ENCODE peak calls at places on chromosomes 7 and 10, in six cellular contexts. L, C, A, H, I and K are unnamed samples.
A peak's percentile ranks its signal among the peaks of the same experiment; 100 is the strongest.

GRCh38 chr7:100654908-100655831 is 1.1 kb downstream of the ACTL6B start:
- DNase-seq in L (no peak), C (no peak), A (no peak), H (no peak), I (no peak), K (no peak)

GRCh38 chr7:21927693-21928092 is 18.0 kb downstream of the CDCA7L start:
- DNase-seq in L (no peak), C (no peak), A (no peak), H (no peak), I (no peak), K (no peak)

GRCh38 chr10:70615784-70616511 is 13.4 kb upstream of the PRF1 start:
- DNase-seq in L (no peak), C (no peak), A (no peak), H (no peak), I (no peak), K (no peak)

GRCh38 chr7:44377681-44378421 is 52.5 kb upstream of the CAMK2B start:
- DNase-seq in L (no peak), C (no peak), A (peak; percentile 22), H (no peak), I (no peak), K (no peak)

GRCh38 chr10:3532644-3533043 is 252.4 kb downstream of the KLF6 start:
- DNase-seq in L (no peak), C (no peak), A (no peak), H (no peak), I (no peak), K (no peak)

GRCh38 chr10:121627810-121628209 is 29.6 kb upstream of the FGFR2 start:
- DNase-seq in L (no peak), C (no peak), A (no peak), H (no peak), I (no peak), K (no peak)

GRCh38 chr10:76309744-76310441 is 878.5 kb downstream of the LRMDA start:
- DNase-seq in L (no peak), C (no peak), A (peak; percentile 51), H (no peak), I (no peak), K (no peak)

GRCh38 chr7:107130487-107131220 is 38.1 kb upstream of the HBP1 start:
- DNase-seq in L (no peak), C (no peak), A (no peak), H (no peak), I (no peak), K (no peak)

GRCh38 chr7:24406818-24407226 is 122.8 kb downstream of the NPY start:
- DNase-seq in L (no peak), C (no peak), A (no peak), H (no peak), I (no peak), K (no peak)

GRCh38 chr7:23721456-23721855 is 11.4 kb downstream of the STK31 start:
- DNase-seq in L (no peak), C (no peak), A (no peak), H (no peak), I (no peak), K (no peak)

GRCh38 chr7:360454-361100 is 70.6 kb downstream of the FOXL3 start:
- DNase-seq in L (no peak), C (no peak), A (no peak), H (no peak), I (no peak), K (no peak)

GRCh38 chr10:88243847-88244730 is 339.0 kb downstream of the RNLS start:
- DNase-seq in L (peak; percentile 77), C (no peak), A (no peak), H (no peak), I (no peak), K (no peak)

GRCh38 chr7:66152538-66153191 is 38.0 kb downstream of the CRCP start:
- DNase-seq in L (no peak), C (no peak), A (no peak), H (no peak), I (no peak), K (no peak)

GRCh38 chr7:157622000-157622399 is 285.2 kb downstream of the DNAJB6 start:
- DNase-seq in L (no peak), C (no peak), A (no peak), H (no peak), I (no peak), K (no peak)

GRCh38 chr7:44066494-44067063 is 1.2 kb upstream of the PGAM2 start:
- DNase-seq in L (no peak), C (no peak), A (no peak), H (no peak), I (no peak), K (no peak)

GRCh38 chr10:33735463-33735862 is 401.0 kb upstream of the NRP1 start:
- DNase-seq in L (no peak), C (no peak), A (no peak), H (no peak), I (no peak), K (no peak)

GRCh38 chr7:105779856-105780815 is 96.3 kb downstream of the ATXN7L1 start:
- DNase-seq in L (no peak), C (no peak), A (no peak), H (no peak), I (no peak), K (no peak)

GRCh38 chr10:43682956-43683355 is 34.3 kb upstream of the ZNF32 start:
- DNase-seq in L (no peak), C (no peak), A (peak; percentile 45), H (no peak), I (no peak), K (no peak)

GRCh38 chr10:29947701-29948060 is 111.7 kb downstream of the JCAD start:
- DNase-seq in L (no peak), C (no peak), A (no peak), H (no peak), I (no peak), K (no peak)

GRCh38 chr7:82250598-82250997 is 193.0 kb downstream of the CACNA2D1 start:
- DNase-seq in L (no peak), C (no peak), A (no peak), H (no peak), I (no peak), K (no peak)

GRCh38 chr10:76337641-76338040 is 906.2 kb downstream of the LRMDA start:
- DNase-seq in L (no peak), C (no peak), A (peak; percentile 21), H (no peak), I (no peak), K (no peak)

GRCh38 chr10:19572056-19572455 is 244.2 kb upstream of the PLXDC2 start:
- DNase-seq in L (no peak), C (no peak), A (no peak), H (no peak), I (no peak), K (no peak)

GRCh38 chr7:136056827-136057226 is 79.7 kb upstream of the MTPN start:
- DNase-seq in L (no peak), C (no peak), A (no peak), H (no peak), I (no peak), K (no peak)

GRCh38 chr10:101095550-101096213 is 33.9 kb downstream of the KAZALD1 start:
- DNase-seq in L (peak; percentile 11), C (peak; percentile 27), A (peak; percentile 88), H (peak; percentile 31), I (peak; percentile 76), K (peak; percentile 47)

GRCh38 chr10:122829454-122829853 is 16.2 kb downstream of the CUZD1 start:
- DNase-seq in L (no peak), C (no peak), A (no peak), H (no peak), I (no peak), K (no peak)

GRCh38 chr10:73414230-73414981 is 548 bp upstream of the ANXA7 start:
- DNase-seq in L (no peak), C (no peak), A (no peak), H (no peak), I (no peak), K (no peak)

GRCh38 chr7:23108995-23109394 is 3.4 kb downstream of the KLHL7 start:
- DNase-seq in L (no peak), C (no peak), A (no peak), H (no peak), I (no peak), K (no peak)

GRCh38 chr7:70554646-70555045 is 577.3 kb upstream of the GALNT17 start:
- DNase-seq in L (no peak), C (no peak), A (no peak), H (no peak), I (no peak), K (no peak)

GRCh38 chr10:77505431-77506334 is 131.9 kb downstream of the KCNMA1 start:
- DNase-seq in L (no peak), C (no peak), A (peak; percentile 82), H (no peak), I (no peak), K (no peak)

GRCh38 chr10:22710139-22710745 is 4.1 kb downstream of the PIP4K2A start:
- DNase-seq in L (no peak), C (no peak), A (no peak), H (no peak), I (no peak), K (no peak)

GRCh38 chr7:132275811-132276210 is 300.5 kb downstream of the PLXNA4 start:
- DNase-seq in L (no peak), C (no peak), A (no peak), H (no peak), I (no peak), K (peak; percentile 88)